ENCODE peak calls at places on chromosomes 13 and 19, in four cellular contexts. One of them, this sample, is unnamed.

GRCh38 chr19:7844405-7844804 is 14.4 kb downstream of the EVI5L start:
- DNase-seq in HepG2: no peak
- DNase-seq in GM12878: no peak
- DNase-seq in K562: no peak
- DNase-seq in this sample: no peak

GRCh38 chr13:49298903-49299605 is 51.3 kb downstream of the CDADC1 start:
- DNase-seq in HepG2: peak; percentile 95
- DNase-seq in K562: no peak
- DNase-seq in GM12878: no peak
- DNase-seq in this sample: no peak

GRCh38 chr13:37685206-37685605 is 86.6 kb upstream of the POSTN start:
- DNase-seq in GM12878: no peak
- DNase-seq in K562: no peak
- DNase-seq in HepG2: no peak
- DNase-seq in this sample: no peak

GRCh38 chr19:6861683-6862286 is 25.6 kb upstream of the ADGRE1 start:
- DNase-seq in K562: no peak
- DNase-seq in GM12878: no peak
- DNase-seq in HepG2: peak; percentile 4
- DNase-seq in this sample: no peak

GRCh38 chr13:43153436-43154082 is 130.2 kb downstream of the DNAJC15 start:
- DNase-seq in GM12878: no peak
- DNase-seq in HepG2: no peak
- DNase-seq in K562: no peak
- DNase-seq in this sample: no peak

GRCh38 chr19:38840583-38840968 is 9.0 kb upstream of the ECH1 start:
- DNase-seq in GM12878: no peak
- DNase-seq in HepG2: no peak
- DNase-seq in K562: peak; percentile 2
- DNase-seq in this sample: no peak

GRCh38 chr19:41702208-41702651 is 6.2 kb upstream of the CEACAM5 start:
- DNase-seq in HepG2: no peak
- DNase-seq in GM12878: no peak
- DNase-seq in K562: no peak
- DNase-seq in this sample: no peak

GRCh38 chr13:98658131-98658530 is 81.2 kb upstream of the STK24 start:
- DNase-seq in GM12878: no peak
- DNase-seq in K562: no peak
- DNase-seq in HepG2: no peak
- DNase-seq in this sample: no peak

GRCh38 chr19:17240062-17240854 is 5.5 kb downstream of the NR2F6 start:
- DNase-seq in K562: no peak
- DNase-seq in HepG2: peak; percentile 60
- DNase-seq in GM12878: no peak
- DNase-seq in this sample: no peak

GRCh38 chr13:67147257-67148218 is 82.6 kb downstream of the PCDH9 start:
- DNase-seq in HepG2: no peak
- DNase-seq in GM12878: no peak
- DNase-seq in K562: no peak
- DNase-seq in this sample: no peak

GRCh38 chr19:1942078-1942933 is 1.3 kb downstream of the CSNK1G2 start:
- DNase-seq in GM12878: peak; percentile 42
- DNase-seq in HepG2: peak; percentile 73
- DNase-seq in K562: peak; percentile 83
- DNase-seq in this sample: peak; percentile 83

GRCh38 chr13:40613192-40613818 is 53.1 kb downstream of the FOXO1 start:
- DNase-seq in K562: no peak
- DNase-seq in GM12878: peak; percentile 64
- DNase-seq in HepG2: no peak
- DNase-seq in this sample: no peak

GRCh38 chr19:42286349-42287016 is 15.4 kb upstream of the PRR19 start:
- DNase-seq in HepG2: no peak
- DNase-seq in K562: peak; percentile 52
- DNase-seq in GM12878: no peak
- DNase-seq in this sample: no peak

GRCh38 chr13:90984737-90985136 is 362.8 kb upstream of the MIR17HG start:
- DNase-seq in HepG2: no peak
- DNase-seq in K562: no peak
- DNase-seq in GM12878: no peak
- DNase-seq in this sample: no peak

GRCh38 chr19:49149652-49150105 is 5.5 kb downstream of the HRC start:
- DNase-seq in K562: peak; percentile 60
- DNase-seq in HepG2: peak; percentile 76
- DNase-seq in GM12878: no peak
- DNase-seq in this sample: peak; percentile 82

GRCh38 chr13:82947121-82948077 is 934.9 kb downstream of the SLITRK1 start:
- DNase-seq in HepG2: no peak
- DNase-seq in GM12878: no peak
- DNase-seq in K562: no peak
- DNase-seq in this sample: no peak

GRCh38 chr19:54959840-54960239 is 6.3 kb upstream of the NLRP2 start:
- DNase-seq in GM12878: no peak
- DNase-seq in HepG2: no peak
- DNase-seq in K562: peak; percentile 53
- DNase-seq in this sample: no peak

GRCh38 chr19:39111593-39112199 is 13.9 kb upstream of the PAK4 start:
- DNase-seq in GM12878: no peak
- DNase-seq in HepG2: no peak
- DNase-seq in K562: peak; percentile 55
- DNase-seq in this sample: no peak

GRCh38 chr13:48265217-48265815 is 32.3 kb downstream of the ITM2B start:
- DNase-seq in K562: no peak
- DNase-seq in HepG2: no peak
- DNase-seq in GM12878: peak; percentile 27
- DNase-seq in this sample: no peak

GRCh38 chr13:48266150-48266549 is 33.1 kb downstream of the ITM2B start:
- DNase-seq in K562: no peak
- DNase-seq in HepG2: no peak
- DNase-seq in GM12878: no peak
- DNase-seq in this sample: no peak

GRCh38 chr13:48268019-48268418 is 35.0 kb downstream of the ITM2B start:
- DNase-seq in HepG2: no peak
- DNase-seq in GM12878: no peak
- DNase-seq in K562: no peak
- DNase-seq in this sample: no peak

GRCh38 chr13:48264052-48264451 is 31.0 kb downstream of the ITM2B start:
- DNase-seq in HepG2: no peak
- DNase-seq in GM12878: no peak
- DNase-seq in K562: no peak
- DNase-seq in this sample: no peak

DNA sequence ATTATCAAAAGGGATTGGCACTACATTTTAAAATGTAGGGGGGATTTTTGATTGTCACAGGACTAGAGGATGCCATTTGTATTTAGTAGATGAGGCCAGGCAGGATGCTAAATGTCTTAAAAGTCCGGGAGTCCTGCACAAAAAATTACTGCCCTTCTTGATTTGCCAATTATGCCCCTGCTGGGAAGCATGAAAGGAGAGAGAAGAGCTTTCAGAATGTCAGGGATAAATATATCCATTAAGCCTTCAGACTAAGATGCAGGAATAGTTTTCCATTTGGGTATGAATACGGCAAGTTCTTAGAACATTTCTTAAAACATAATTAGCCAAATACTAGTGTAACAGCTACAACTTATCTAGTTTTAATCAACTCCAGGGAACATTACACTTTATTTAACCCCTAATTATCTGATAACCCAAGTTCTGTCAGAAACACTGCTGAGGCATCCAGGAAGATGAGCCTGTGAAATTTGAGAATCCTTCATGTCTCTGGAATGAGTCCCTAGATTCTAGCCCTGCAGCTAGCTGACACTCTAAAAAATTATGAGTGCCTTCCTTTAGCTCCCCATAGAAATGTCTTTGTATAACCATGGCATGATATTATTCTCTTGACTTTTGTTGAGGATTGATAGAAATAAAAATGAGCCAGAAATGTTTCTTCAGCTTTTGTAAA is 34.1 kb downstream of the ITM2B start:
- DNase-seq in K562: no peak
- DNase-seq in HepG2: no peak
- DNase-seq in GM12878: no peak
- DNase-seq in this sample: no peak
- TF ChIP-seq MAX in K562: no peak
- TF ChIP-seq MAX in HepG2: no peak
- TF ChIP-seq MAX in GM12878: no peak
- TF ChIP-seq MAX in this sample: no peak

GRCh38 chr13:32165791-32166190 is 134.2 kb downstream of the FRY start:
- DNase-seq in HepG2: no peak
- DNase-seq in GM12878: no peak
- DNase-seq in K562: no peak
- DNase-seq in this sample: no peak

GRCh38 chr13:32168136-32168535 is 136.6 kb downstream of the FRY start:
- DNase-seq in K562: no peak
- DNase-seq in HepG2: peak; percentile 9
- DNase-seq in GM12878: no peak
- DNase-seq in this sample: no peak

GRCh38 chr13:32175307-32175706 is 139.9 kb downstream of the ZAR1L start:
- DNase-seq in GM12878: no peak
- DNase-seq in HepG2: no peak
- DNase-seq in K562: peak; percentile 70
- DNase-seq in this sample: no peak

GRCh38 chr13:32174366-32174765 is 140.8 kb downstream of the ZAR1L start:
- DNase-seq in GM12878: no peak
- DNase-seq in HepG2: no peak
- DNase-seq in K562: no peak
- DNase-seq in this sample: no peak

DNA sequence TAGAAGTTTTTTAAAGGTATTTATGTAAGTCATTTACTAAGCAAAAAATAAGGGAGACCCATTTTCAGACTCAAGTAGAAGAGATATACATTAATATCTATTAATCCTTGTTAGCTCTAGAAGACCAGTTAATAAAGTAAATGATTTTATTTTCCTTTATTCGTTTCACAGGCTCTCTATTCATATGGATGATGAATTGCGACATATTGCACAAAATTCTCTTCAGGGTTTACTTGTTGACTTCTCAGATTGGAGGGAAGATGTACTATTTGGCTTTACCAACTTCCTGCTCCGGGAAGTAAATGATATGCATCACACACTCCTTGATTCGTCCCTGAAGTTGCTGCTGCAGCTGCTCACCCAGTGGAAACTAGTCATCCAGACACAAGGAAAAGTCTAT is 139.3 kb downstream of the FRY start:
- DNase-seq in HepG2: no peak
- DNase-seq in GM12878: no peak
- DNase-seq in K562: no peak
- DNase-seq in this sample: no peak
- TF ChIP-seq ETV6 in HepG2: no peak
- TF ChIP-seq ETV6 in GM12878: no peak
- TF ChIP-seq ETV6 in K562: no peak
- TF ChIP-seq ETV6 in this sample: no peak

DNA sequence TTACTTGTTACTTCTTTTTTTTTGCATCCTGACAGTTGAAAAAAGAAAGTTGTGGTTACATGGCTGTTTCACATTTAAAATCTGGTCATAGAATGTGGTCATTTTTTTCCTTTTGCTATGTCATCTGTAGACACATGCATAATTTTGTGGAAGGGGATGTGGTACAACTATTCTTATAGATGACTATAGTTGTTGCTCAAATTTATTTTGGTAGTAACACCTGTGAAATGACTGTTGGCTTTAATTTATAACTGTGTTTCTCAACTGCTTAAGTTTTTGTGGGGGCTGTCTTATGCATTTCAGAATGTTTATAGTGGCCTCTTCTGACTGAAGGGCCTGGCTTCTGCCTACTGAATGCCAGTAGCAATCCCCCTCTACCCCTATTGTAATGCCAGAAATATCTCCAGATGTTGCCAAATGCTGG is 130.5 kb downstream of the PAN3 start:
- DNase-seq in HepG2: no peak
- DNase-seq in K562: no peak
- DNase-seq in GM12878: peak; percentile 94
- DNase-seq in this sample: no peak
- TF ChIP-seq CREB1 in HepG2: no peak
- TF ChIP-seq CREB1 in K562: no peak
- TF ChIP-seq CREB1 in GM12878: peak; percentile 91
- TF ChIP-seq CREB1 in this sample: no peak

DNA sequence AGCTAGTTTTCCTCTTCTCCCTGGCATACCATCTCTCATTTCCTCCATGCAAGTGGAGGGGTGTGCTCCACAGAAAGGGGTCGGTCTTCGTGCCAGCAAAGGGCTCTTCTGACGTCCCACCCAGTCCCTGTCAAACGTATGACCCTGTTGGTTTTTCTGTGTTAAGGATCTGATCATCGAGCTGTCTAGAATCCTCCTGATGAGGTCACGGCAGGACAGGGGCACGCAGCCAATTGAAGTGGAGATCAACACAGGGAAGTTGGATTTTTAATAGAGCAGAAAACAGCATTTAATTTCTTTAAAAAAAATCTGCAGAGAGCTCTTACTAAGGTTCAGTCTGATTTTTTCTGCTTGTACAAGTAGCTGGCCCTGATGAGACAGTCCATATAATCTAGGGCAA is 339.4 kb downstream of the TEX29 start:
- DNase-seq in HepG2: no peak
- DNase-seq in GM12878: no peak
- DNase-seq in K562: no peak
- DNase-seq in this sample: no peak
- TF ChIP-seq MAX in HepG2: no peak
- TF ChIP-seq MAX in GM12878: no peak
- TF ChIP-seq MAX in K562: no peak
- TF ChIP-seq MAX in this sample: no peak

GRCh38 chr13:27997904-27998522 is 9.5 kb upstream of the URAD start:
- DNase-seq in GM12878: no peak
- DNase-seq in K562: peak; percentile 34
- DNase-seq in HepG2: peak; percentile 48
- DNase-seq in this sample: peak; percentile 76
- TF ChIP-seq ETV6 in GM12878: no peak
- TF ChIP-seq ETV6 in K562: no peak
- TF ChIP-seq ETV6 in HepG2: no peak
- TF ChIP-seq ETV6 in this sample: no peak

GRCh38 chr19:33064117-33064777 is 441 bp downstream of the RHPN2 start:
- DNase-seq in K562: peak; percentile 43
- DNase-seq in HepG2: no peak
- DNase-seq in GM12878: no peak
- DNase-seq in this sample: peak; percentile 78
- TF ChIP-seq CREB1 in K562: no peak
- TF ChIP-seq CREB1 in HepG2: no peak
- TF ChIP-seq CREB1 in GM12878: no peak
- TF ChIP-seq CREB1 in this sample: no peak

GRCh38 chr19:35642312-35642711 is 767 bp downstream of the ETV2 start:
- DNase-seq in K562: no peak
- DNase-seq in HepG2: no peak
- DNase-seq in GM12878: no peak
- DNase-seq in this sample: no peak

GRCh38 chr19:35639863-35640262 is 1.7 kb upstream of the ETV2 start:
- DNase-seq in K562: no peak
- DNase-seq in HepG2: no peak
- DNase-seq in GM12878: no peak
- DNase-seq in this sample: no peak

GRCh38 chr19:35643255-35644205 is 2.0 kb downstream of the ETV2 start:
- DNase-seq in K562: peak; percentile 92
- DNase-seq in GM12878: peak; percentile 59
- DNase-seq in HepG2: peak; percentile 77
- DNase-seq in this sample: peak; percentile 90

GRCh38 chr19:35642798-35643254 is 1.3 kb downstream of the ETV2 start:
- DNase-seq in K562: no peak
- DNase-seq in HepG2: no peak
- DNase-seq in GM12878: no peak
- DNase-seq in this sample: no peak

GRCh38 chr19:35641515-35642151 is at the start of gene ETV2:
- DNase-seq in GM12878: no peak
- DNase-seq in HepG2: no peak
- DNase-seq in K562: peak; percentile 83
- DNase-seq in this sample: peak; percentile 72
- TF ChIP-seq MAX in GM12878: no peak
- TF ChIP-seq MAX in HepG2: no peak
- TF ChIP-seq MAX in K562: no peak
- TF ChIP-seq MAX in this sample: no peak